ENCODE peak calls at places on chromosomes 4 and X, in ten cellular contexts. P, T, V, I, Z, Y, L, B, D and M are unnamed samples. For H3K4me1 and H3K36me3, the result is how much of the 10 kb centered on the place peaks cover.

GRCh38 chr4:109332926-109333464 is 30.5 kb upstream of the COL25A1 start:
- DNase-seq in Y (no peak), I (peak), L (no peak), B (no peak), D (no peak), T (no peak), V (peak), Z (peak), P (peak), M (no peak)

GRCh38 chrX:2500091-2500680 is 590 bp downstream of the DHRSX start:
- DNase-seq in I (peak), T (no peak), B (no peak), P (peak), V (peak), Z (peak), D (peak), Y (peak), L (peak), M (peak)

GRCh38 chr4:184932343-184932742 is 85.9 kb upstream of the HELT start:
- DNase-seq in Z (no peak), P (peak), Y (no peak), T (no peak), B (no peak), D (no peak), V (peak), L (no peak), I (peak), M (no peak)

GRCh38 chr4:74032064-74032463 is 6.4 kb downstream of the CXCL3 start:
- DNase-seq in Z (no peak), L (no peak), D (no peak), V (no peak), T (no peak), B (no peak), I (peak), P (no peak), Y (no peak), M (no peak)

GRCh38 chr4:78720994-78721677 is 55.0 kb upstream of the BMP2K start:
- DNase-seq in B (no peak), I (no peak), D (peak), T (no peak), Z (peak), Y (no peak), V (no peak), P (no peak), L (peak), M (no peak)

GRCh38 chrX:107825698-107826285 is at the start of gene MID2:
- DNase-seq in V (peak), P (peak), Y (peak), D (peak), Z (no peak), L (peak), B (no peak), I (peak), T (peak), M (peak)

GRCh38 chr4:7086384-7086783 is 18.5 kb upstream of the GRPEL1 start:
- DNase-seq in L (no peak), V (no peak), D (no peak), B (no peak), Z (no peak), Y (no peak), T (no peak), P (no peak), I (no peak), M (no peak)

GRCh38 chrX:30060718-30061117 is 154.6 kb upstream of the MAGEB2 start:
- DNase-seq in V (no peak), Z (no peak), T (no peak), D (no peak), L (no peak), P (peak), I (peak), B (no peak), Y (no peak), M (no peak)

GRCh38 chr4:173413043-173413442 is 14.1 kb upstream of the SCRG1 start:
- DNase-seq in Z (no peak), B (no peak), V (no peak), P (no peak), I (peak), T (no peak), D (no peak), L (no peak), Y (no peak), M (no peak)

GRCh38 chrX:150410513-150410912 is 47.4 kb downstream of the MAMLD1 start:
- DNase-seq in D (no peak), P (no peak), Y (no peak), I (no peak), V (no peak), Z (no peak), L (peak), B (no peak), T (no peak), M (no peak)

GRCh38 chr4:91894006-91894405 is 409.8 kb upstream of the GRID2 start:
- DNase-seq in V (no peak), B (no peak), P (no peak), Y (no peak), I (no peak), T (no peak), D (no peak), L (no peak), Z (no peak), M (no peak)

GRCh38 chrX:151984328-151984727 is 9.9 kb upstream of the GABRE start:
- DNase-seq in D (no peak), Z (no peak), B (no peak), L (no peak), Y (no peak), T (no peak), V (no peak), I (peak), P (no peak), M (no peak)

GRCh38 chrX:150581093-150581775 is 12.8 kb downstream of the MTM1 start:
- DNase-seq in T (no peak), P (no peak), Y (no peak), B (no peak), Z (no peak), V (no peak), L (no peak), I (peak), D (no peak), M (no peak)

GRCh38 chr4:84573738-84574720 is 8.9 kb upstream of the CDS1 start:
- DNase-seq in L (no peak), Z (no peak), Y (no peak), V (no peak), T (no peak), P (no peak), I (no peak), B (no peak), D (no peak), M (no peak)

GRCh38 chr4:139014391-139015268 is 951 bp upstream of the NOCT start:
- DNase-seq in D (no peak), L (no peak), Y (no peak), Z (no peak), B (no peak), V (no peak), T (no peak), I (peak), P (peak), M (no peak)

GRCh38 chrX:17792842-17793241 is 55.5 kb downstream of the SCML1 start:
- DNase-seq in Z (no peak), V (no peak), L (no peak), B (no peak), T (no peak), P (no peak), Y (no peak), I (no peak), D (no peak), M (no peak)

GRCh38 chr4:124423160-124423559 is 289.4 kb downstream of the ANKRD50 start:
- DNase-seq in I (peak), B (no peak), D (no peak), L (no peak), T (no peak), V (no peak), P (no peak), Y (no peak), Z (no peak), M (no peak)

GRCh38 chr4:42566835-42567234 is 90.1 kb downstream of the ATP8A1 start:
- DNase-seq in D (no peak), B (no peak), Z (no peak), V (no peak), P (no peak), I (peak), T (no peak), Y (no peak), L (no peak), M (no peak)

GRCh38 chr4:1673671-1674070 is 10.4 kb downstream of the FAM53A start:
- DNase-seq in L (no peak), Y (no peak), P (no peak), B (no peak), T (no peak), Z (no peak), V (no peak), D (no peak), I (no peak), M (no peak)

GRCh38 chr4:3297066-3297859 is 4.4 kb downstream of the RGS12 start:
- DNase-seq in Y (no peak), V (peak), I (no peak), T (no peak), D (no peak), B (no peak), Z (no peak), P (peak), L (no peak), M (peak)

DNA sequence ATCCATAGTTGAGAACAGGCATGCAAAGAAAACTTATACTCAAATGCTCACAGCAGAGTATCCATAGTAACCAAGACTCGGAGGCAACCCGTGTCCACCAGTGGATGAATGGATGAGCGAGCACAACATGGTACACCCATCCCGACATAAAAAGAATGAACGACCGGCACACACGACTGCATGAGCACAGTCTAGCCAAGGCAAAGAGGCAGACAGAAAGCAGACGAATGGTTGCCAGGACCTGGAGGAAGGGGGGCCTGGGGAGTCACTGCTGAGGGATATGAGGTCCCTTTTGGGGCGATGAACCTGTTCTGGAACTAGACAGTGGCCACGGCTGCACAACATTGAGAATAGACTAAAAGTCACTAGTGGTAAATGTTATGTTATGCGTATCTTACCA is 13.1 kb downstream of the PDZD4 start:
- DNase-seq in Z (no peak), P (no peak), B (no peak), L (no peak), Y (no peak), T (no peak), I (no peak), V (no peak), D (no peak), M (no peak)
- H3K4me1 ChIP-seq in Z (under half), P (under half), B (under half), L (under half), Y (under half), T (under half), I (under half), V (under half), D (under half), M (under half)

DNA sequence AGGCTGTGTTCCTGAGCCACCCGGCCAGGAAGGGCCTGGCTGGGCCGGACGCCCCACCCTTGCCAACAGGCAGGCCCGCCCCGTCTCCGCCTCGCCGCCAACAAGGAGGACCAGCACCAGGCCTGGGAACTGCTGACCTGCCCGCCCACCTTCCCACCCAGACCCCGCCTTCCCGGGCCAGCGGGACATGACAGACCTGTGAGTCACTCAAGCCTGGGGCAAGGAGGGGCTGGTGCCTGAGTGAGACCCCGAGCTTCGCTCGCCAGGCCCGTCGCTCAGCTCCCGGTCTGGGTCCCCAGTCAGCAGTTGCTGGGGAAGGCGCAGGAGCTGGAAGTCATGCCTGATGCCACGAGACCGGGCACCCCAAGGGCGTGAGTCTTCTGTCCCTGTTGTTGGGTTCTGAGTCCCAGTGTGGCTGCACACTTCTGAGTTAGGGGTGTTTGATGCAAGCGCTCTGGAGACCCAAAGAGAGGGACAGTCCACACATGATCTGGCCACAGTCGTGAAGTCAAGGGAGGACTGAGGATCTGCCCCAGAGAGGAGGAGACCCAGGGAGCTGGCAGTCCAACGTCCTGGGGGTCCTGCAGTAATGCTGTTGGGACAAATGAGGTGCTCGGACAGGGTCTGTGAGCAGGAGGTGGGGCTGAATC is at the start of gene DNASE1L1:
- DNase-seq in T (peak), L (no peak), D (peak), Z (no peak), B (no peak), I (peak), Y (peak), P (peak), V (peak), M (peak)
- H3K4me3 ChIP-seq in T (peak), L (no peak), D (no peak), Z (peak), B (peak), I (no peak), Y (peak), P (peak), V (peak), M (peak)

GRCh38 chr4:15434086-15434485 is 6.3 kb downstream of the C1QTNF7 start:
- DNase-seq in Y (no peak), I (peak), Z (no peak), V (no peak), P (no peak), L (no peak), B (no peak), D (no peak), T (no peak), M (no peak)
- H3K36me3 ChIP-seq in Y (under half), I (under half), Z (under half), V (under half), P (under half), L (under half), B (under half), D (under half), T (under half), M (under half)

DNA sequence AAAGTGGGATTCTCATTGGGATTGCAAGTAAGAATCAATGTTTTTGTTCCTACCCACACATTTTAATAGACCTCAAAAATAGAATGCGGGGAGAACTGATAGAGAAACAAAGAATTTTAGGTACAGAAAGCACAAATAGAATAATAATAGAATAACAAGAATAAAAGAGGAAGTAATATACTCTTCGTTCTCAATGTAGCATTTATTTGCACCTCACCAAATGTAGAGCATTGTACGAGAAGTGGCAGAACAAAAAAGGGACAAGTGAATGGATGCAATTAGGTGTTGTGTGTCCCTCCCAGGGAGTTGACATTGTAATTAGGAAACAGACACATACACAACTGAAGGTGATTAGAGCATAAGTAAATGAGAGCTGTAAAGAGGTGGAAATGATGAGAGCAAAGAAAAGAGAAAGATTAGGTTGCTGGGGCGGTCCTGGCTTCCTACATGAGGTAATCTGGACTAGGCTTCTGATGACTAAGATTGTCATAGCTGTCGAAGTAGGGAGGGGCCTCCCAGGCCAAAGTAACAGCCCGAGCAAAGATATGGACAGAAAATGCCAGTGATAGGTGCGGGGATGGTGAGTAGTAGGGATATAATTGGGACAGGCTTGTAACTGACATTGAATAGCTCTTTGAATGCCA is 10.4 kb downstream of the RAB9A start:
- DNase-seq in T (no peak), B (no peak), P (no peak), Z (no peak), L (no peak), D (no peak), Y (no peak), V (no peak), I (no peak), M (no peak)
- H3K4me1 ChIP-seq in T (under half), B (under half), P (under half), Z (under half), L (half or more), D (under half), Y (under half), V (under half), I (under half), M (under half)

GRCh38 chr4:25697516-25697915 is 41.9 kb downstream of the SLC34A2 start:
- DNase-seq in B (no peak), Y (no peak), T (no peak), Z (no peak), D (no peak), V (no peak), I (no peak), P (no peak), L (no peak), M (no peak)

GRCh38 chr4:25696409-25696808 is 40.8 kb downstream of the SLC34A2 start:
- DNase-seq in I (no peak), L (no peak), P (peak), Z (no peak), D (no peak), B (no peak), T (no peak), Y (no peak), V (no peak), M (no peak)

DNA sequence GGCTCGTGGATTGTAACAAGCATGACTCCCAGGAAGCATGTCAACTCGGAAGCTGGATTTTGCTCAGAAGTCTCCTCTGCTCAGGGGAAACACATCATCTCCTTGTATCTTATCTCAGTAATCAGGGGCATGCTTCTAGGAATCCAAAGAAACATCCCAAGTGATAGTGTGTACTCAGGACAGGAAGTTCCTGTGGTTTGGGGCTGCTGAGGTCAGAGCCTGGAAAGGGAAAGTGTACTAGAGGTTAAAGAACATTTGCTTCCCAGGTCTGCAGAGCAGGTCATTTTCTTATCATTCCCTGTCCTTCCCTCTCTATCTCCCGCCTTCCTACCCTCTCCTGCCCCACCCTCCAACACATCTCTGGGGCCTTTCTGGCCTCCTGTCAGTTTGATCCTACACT is 38.8 kb downstream of the SLC34A2 start:
- DNase-seq in B (no peak), V (no peak), T (no peak), Z (no peak), P (peak), Y (no peak), I (peak), L (no peak), D (no peak), M (no peak)
- H3K4me3 ChIP-seq in B (no peak), V (no peak), T (no peak), Z (no peak), P (no peak), Y (no peak), I (no peak), L (no peak), D (no peak), M (no peak)

GRCh38 chrX:15812212-15812938 is 22.1 kb downstream of the ZRSR2 start:
- DNase-seq in P (no peak), B (no peak), L (no peak), I (no peak), Y (no peak), V (no peak), T (no peak), Z (no peak), D (no peak), M (no peak)
- H3K36me3 ChIP-seq in P (under half), B (under half), L (under half), I (under half), Y (half or more), V (under half), T (under half), Z (half or more), D (under half), M (under half)

GRCh38 chr4:168880087-168880675 is 129.9 kb downstream of the CBR4 start:
- DNase-seq in L (no peak), P (no peak), Z (no peak), B (no peak), D (no peak), Y (no peak), T (no peak), I (peak), V (no peak), M (no peak)
- H3K4me1 ChIP-seq in L (under half), P (under half), Z (under half), B (under half), D (under half), Y (half or more), T (half or more), I (under half), V (under half), M (under half)

DNA sequence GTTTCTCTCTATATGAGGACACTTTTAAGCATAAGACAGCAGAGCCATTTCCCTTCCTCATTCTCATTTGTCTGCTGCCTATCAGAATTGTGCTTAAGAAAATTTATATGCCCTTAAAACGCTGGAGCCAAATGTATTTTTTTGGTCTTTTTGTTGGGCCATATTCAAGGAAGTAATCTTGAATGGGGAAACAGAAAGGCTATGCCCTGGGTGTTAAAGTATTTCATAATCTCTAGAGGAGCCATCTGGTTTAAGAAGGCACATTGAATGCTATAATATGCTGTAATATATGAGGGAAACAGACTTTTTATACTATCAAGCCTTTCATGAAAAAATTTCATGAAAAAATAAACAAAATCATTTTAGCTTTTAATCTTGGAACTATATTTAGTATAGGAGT is 4.3 kb downstream of the DMD start:
- DNase-seq in B (no peak), Z (no peak), V (no peak), I (peak), T (no peak), Y (no peak), D (no peak), L (no peak), P (no peak), M (no peak)
- H3K4me3 ChIP-seq in B (no peak), Z (no peak), V (no peak), I (peak), T (peak), Y (no peak), D (no peak), L (no peak), P (no peak), M (no peak)